ENCODE peak calls at places on chromosomes 3 and 15, in four cellular contexts. W is stimulated activated CD8-positive, alpha-beta memory T cell treated with anti-CD3 and anti-CD28 coated beads, Interleukin-12 subunit alpha, Interleukin-12 subunit beta, amount 100 ng/mL, for 4 hours; C is T follicular helper cell; S is stomach. T is an unnamed sample.

GRCh38 chr15:40618906-40619305 is 24.9 kb downstream of the KNL1 start:
- DNase-seq in W (no peak), C (no peak), S (no peak), T (no peak)

GRCh38 chr3:127535901-127536817 is 54.4 kb downstream of the TPRA1 start:
- DNase-seq in W (no peak), C (no peak), S (peak; percentile 58), T (no peak)

GRCh38 chr3:56772926-56773587 is 28.7 kb downstream of the ARHGEF3 start:
- DNase-seq in W (no peak), C (no peak), S (no peak), T (no peak)

GRCh38 chr3:111926266-111926676 is 52.6 kb upstream of the ABHD10 start:
- DNase-seq in W (no peak), C (no peak), S (no peak), T (no peak)

GRCh38 chr15:93861413-93861812 is 369.9 kb upstream of the MCTP2 start:
- DNase-seq in W (no peak), C (no peak), S (no peak), T (no peak)

GRCh38 chr3:139541156-139541897 is 1.8 kb upstream of the RBP1 start:
- DNase-seq in W (no peak), C (no peak), S (no peak), T (no peak)

GRCh38 chr3:100880845-100881244 is 112.4 kb downstream of the ABI3BP start:
- DNase-seq in W (no peak), C (no peak), S (no peak), T (no peak)

GRCh38 chr3:151085227-151085888 is at the start of gene MED12L:
- DNase-seq in W (peak; percentile 32), C (no peak), S (peak; percentile 78), T (peak; percentile 76)

GRCh38 chr3:101077361-101078011 is 84.3 kb upstream of the ABI3BP start:
- DNase-seq in W (no peak), C (no peak), S (no peak), T (no peak)

GRCh38 chr3:47004369-47005211 is 25.1 kb downstream of the NBEAL2 start:
- DNase-seq in W (no peak), C (no peak), S (no peak), T (no peak)

GRCh38 chr15:89916660-89917059 is 3.9 kb upstream of the ARPIN start:
- DNase-seq in W (no peak), C (no peak), S (no peak), T (no peak)

GRCh38 chr3:40427045-40427669 is 30.0 kb upstream of the RPL14 start:
- DNase-seq in W (no peak), C (no peak), S (no peak), T (no peak)

GRCh38 chr15:51075364-51075763 is 19.3 kb downstream of the TNFAIP8L3 start:
- DNase-seq in W (no peak), C (no peak), S (no peak), T (peak; percentile 80)

T was measured in heart left ventricle.